ENCODE peak calls at places on chromosomes 6 and 20, in eight cellular contexts. H is gastrocnemius medialis, X is Panc1, M is cardiac muscle cell, C is right lobe of liver, Q is pancreas, N is upper lobe of left lung, W is right atrium auricular region. G is an unnamed sample. For H3K27me3, the result is how much of the 10 kb centered on the place peaks cover.

GRCh38 chr6:14664112-14664592 is 546.6 kb downstream of the CD83 start:
- DNase-seq in N (no peak), H (no peak), C (no peak), Q (no peak), W (no peak), X (no peak), M (no peak), G (peak)

GRCh38 chr20:43409041-43409913 is 48.4 kb upstream of the SRSF6 start:
- DNase-seq in H (no peak), N (no peak), X (peak), W (no peak), C (no peak), M (peak), Q (no peak), G (no peak)

GRCh38 chr6:122109075-122109474 is 290.4 kb upstream of the HSF2 start:
- DNase-seq in Q (no peak), M (no peak), H (no peak), C (no peak), X (no peak), N (no peak), W (no peak), G (no peak)

GRCh38 chr6:78700997-78701396 is 166.4 kb upstream of the IRAK1BP1 start:
- DNase-seq in Q (no peak), X (no peak), M (no peak), C (no peak), W (no peak), N (no peak), H (no peak), G (no peak)

GRCh38 chr6:6758915-6759654 is 170.6 kb downstream of the LY86 start:
- DNase-seq in H (peak), C (peak), Q (peak), W (peak), N (no peak), M (peak), X (no peak), G (no peak)

GRCh38 chr6:52020961-52021570 is 66.3 kb downstream of the PKHD1 start:
- DNase-seq in Q (no peak), X (no peak), C (no peak), N (no peak), M (peak), W (no peak), H (no peak), G (no peak)

GRCh38 chr6:11460837-11461661 is 76.5 kb upstream of the TMEM170B start:
- DNase-seq in M (no peak), Q (no peak), X (no peak), W (no peak), C (no peak), N (no peak), H (no peak), G (peak)

GRCh38 chr6:11538049-11538798 is 675 bp downstream of the TMEM170B start:
- DNase-seq in C (peak), W (no peak), H (peak), N (peak), M (peak), Q (peak), X (no peak), G (peak)

GRCh38 chr20:57394087-57395082 is 3.2 kb downstream of the RBM38 start:
- DNase-seq in M (no peak), N (no peak), Q (peak), X (no peak), C (peak), W (no peak), H (peak), G (no peak)

GRCh38 chr6:80477591-80478370 is 371.3 kb downstream of the BCKDHB start:
- DNase-seq in N (no peak), X (no peak), Q (no peak), H (no peak), C (no peak), M (no peak), W (no peak), G (no peak)

GRCh38 chr6:133202610-133203343 is 38.4 kb upstream of the EYA4 start:
- DNase-seq in C (no peak), W (no peak), X (no peak), H (no peak), N (no peak), Q (no peak), M (peak), G (no peak)

GRCh38 chr6:52595000-52595795 is 18.3 kb upstream of the TRAM2 start:
- DNase-seq in W (peak), Q (no peak), M (peak), X (no peak), H (peak), N (no peak), C (no peak), G (peak)

GRCh38 chr20:19047040-19047950 is 165.1 kb upstream of the SLC24A3 start:
- DNase-seq in H (peak), N (no peak), Q (no peak), X (no peak), W (no peak), C (no peak), M (no peak), G (no peak)

GRCh38 chr20:1308067-1308701 is 20.8 kb downstream of the SDCBP2 start:
- DNase-seq in X (no peak), C (no peak), N (peak), M (no peak), H (no peak), Q (no peak), W (no peak), G (no peak)

GRCh38 chr6:155273438-155273837 is 9.6 kb downstream of the CLDN20 start:
- DNase-seq in N (no peak), H (no peak), X (no peak), W (no peak), Q (no peak), M (peak), C (no peak), G (no peak)

GRCh38 chr20:46215913-46216707 is 92.2 kb downstream of the CDH22 start:
- DNase-seq in M (peak), X (no peak), H (peak), N (no peak), W (peak), C (no peak), Q (no peak), G (no peak)

GRCh38 chr20:37781626-37782025 is 87.8 kb downstream of the CTNNBL1 start:
- DNase-seq in H (peak), N (no peak), M (no peak), X (no peak), Q (no peak), W (no peak), C (no peak), G (no peak)

GRCh38 chr6:136720045-136720760 is 72.1 kb downstream of the MAP3K5 start:
- DNase-seq in Q (no peak), M (no peak), X (no peak), C (no peak), H (no peak), N (no peak), W (no peak), G (peak)

GRCh38 chr6:104711371-104711770 is 148.3 kb downstream of the HACE1 start:
- DNase-seq in H (no peak), C (no peak), Q (no peak), X (peak), W (no peak), N (no peak), M (peak), G (no peak)

GRCh38 chr6:67615796-67616195 is 1019.3 kb upstream of the ADGRB3 start:
- DNase-seq in X (no peak), H (no peak), Q (no peak), C (no peak), N (no peak), M (peak), W (no peak), G (no peak)

GRCh38 chr6:82006027-82006738 is 241.4 kb downstream of the IBTK start:
- DNase-seq in H (no peak), N (no peak), Q (no peak), W (no peak), C (no peak), M (peak), X (no peak), G (peak)

GRCh38 chr6:84166395-84166794 is 61.0 kb downstream of the CEP162 start:
- DNase-seq in H (no peak), C (no peak), Q (no peak), N (no peak), M (no peak), X (no peak), W (no peak), G (no peak)

GRCh38 chr20:38631155-38632022 is 29.8 kb downstream of the ARHGAP40 start:
- DNase-seq in C (no peak), M (peak), X (no peak), H (no peak), W (no peak), Q (no peak), N (no peak), G (no peak)

GRCh38 chr6:131844243-131844841 is 36.5 kb downstream of the ENPP1 start:
- DNase-seq in W (no peak), M (peak), X (peak), C (no peak), N (no peak), Q (no peak), H (no peak), G (no peak)

GRCh38 chr20:60365882-60366281 is 407.7 kb downstream of the CDH26 start:
- DNase-seq in C (no peak), H (no peak), Q (no peak), W (no peak), M (no peak), N (no peak), X (no peak), G (no peak)

GRCh38 chr6:90362273-90362672 is 65.6 kb upstream of the BACH2 start:
- DNase-seq in N (no peak), Q (no peak), W (peak), C (no peak), H (no peak), X (no peak), M (peak), G (no peak)

GRCh38 chr6:7939186-7939863 is 28.7 kb upstream of the TXNDC5 start:
- DNase-seq in N (no peak), Q (no peak), X (no peak), H (no peak), M (peak), W (no peak), C (no peak), G (peak)

GRCh38 chr20:14337400-14338171 is at the start of gene FLRT3:
- DNase-seq in X (peak), Q (peak), N (no peak), W (peak), H (peak), C (peak), M (peak), G (peak)

GRCh38 chr6:170402318-170403040 is 95.9 kb downstream of the FAM120B start:
- DNase-seq in H (no peak), X (no peak), W (no peak), M (no peak), N (no peak), C (no peak), Q (no peak), G (no peak)

GRCh38 chr20:10828221-10828620 is 154.4 kb upstream of the JAG1 start:
- DNase-seq in X (no peak), N (no peak), M (no peak), C (no peak), H (no peak), W (no peak), Q (no peak), G (no peak)

GRCh38 chr20:10823585-10823984 is 149.8 kb upstream of the JAG1 start:
- DNase-seq in Q (no peak), N (no peak), W (no peak), C (no peak), H (no peak), X (no peak), M (no peak), G (no peak)
- TF ChIP-seq CTCF in Q (no peak), N (no peak), W (no peak), C (no peak), H (no peak), X (peak), M (no peak), G (no peak)

GRCh38 chr6:37585523-37585905 is 85.8 kb upstream of the CCDC167 start:
- DNase-seq in X (no peak), N (no peak), W (no peak), C (no peak), H (no peak), Q (no peak), M (no peak), G (no peak)
- H3K27me3 ChIP-seq in X (under half), N (under half), W (under half), C (under half), H (under half), Q (under half), M (under half), G (under half)

DNA sequence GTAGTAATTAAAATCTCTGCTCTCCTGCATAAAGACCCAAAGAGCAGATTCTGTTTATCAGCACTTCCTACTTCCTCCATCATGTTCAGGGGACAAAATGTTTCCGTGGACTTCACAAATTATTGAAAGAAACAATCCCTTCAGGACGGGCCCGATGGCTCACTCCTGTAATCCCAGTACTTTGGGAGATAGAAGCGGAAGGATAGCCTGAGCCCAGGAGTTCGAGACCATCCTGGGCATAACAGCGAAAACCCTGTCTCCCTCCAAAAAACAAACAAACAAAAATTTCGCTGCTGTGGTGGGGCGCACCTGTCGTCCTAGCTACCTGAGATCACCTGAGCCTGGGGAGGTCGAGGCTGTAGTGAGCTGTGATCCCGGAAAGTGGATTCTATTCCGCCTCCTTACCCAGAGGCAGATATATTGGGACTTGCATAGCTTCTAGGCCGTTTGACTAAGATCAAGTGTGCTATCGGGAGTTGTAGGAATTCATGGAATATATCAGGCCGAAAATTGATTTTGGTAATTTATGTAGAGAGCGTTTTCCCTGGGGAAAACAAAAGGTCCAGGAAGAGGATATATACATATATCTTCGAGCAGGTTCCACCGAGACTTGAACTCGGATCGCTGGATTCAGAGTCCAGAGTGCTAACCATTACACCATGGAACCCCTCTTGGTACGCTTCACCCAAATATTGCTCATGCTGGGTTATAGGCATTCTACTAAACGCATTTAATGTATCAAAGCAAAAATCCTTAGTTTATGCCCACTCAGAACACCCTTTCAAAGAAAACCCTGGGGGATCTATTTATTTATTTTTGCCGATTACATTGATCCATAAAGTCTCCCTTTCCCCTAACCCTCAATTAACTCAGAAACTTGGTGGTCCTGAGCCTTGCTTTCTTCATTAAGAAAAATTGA is 74.5 kb upstream of the ZNF184 start:
- DNase-seq in H (no peak), X (no peak), Q (no peak), W (no peak), N (no peak), M (peak), C (no peak), G (no peak)
- H3K4me3 ChIP-seq in H (no peak), X (peak), Q (no peak), W (no peak), N (no peak), M (peak), C (no peak), G (peak)

GRCh38 chr6:149190228-149190831 is 127.2 kb upstream of the TAB2 start:
- DNase-seq in N (no peak), H (no peak), C (peak), X (peak), Q (no peak), M (peak), W (no peak), G (no peak)
- TF ChIP-seq CTCF in N (no peak), H (no peak), C (peak), X (peak), Q (no peak), M (no peak), W (no peak), G (peak)

GRCh38 chr6:31287621-31288020 is 15.7 kb upstream of the HLA-C start:
- DNase-seq in W (no peak), N (no peak), M (no peak), C (no peak), X (no peak), Q (no peak), H (no peak), G (no peak)

GRCh38 chr6:31294056-31294455 is 22.2 kb upstream of the HLA-C start:
- DNase-seq in Q (no peak), W (no peak), M (no peak), N (no peak), C (no peak), H (no peak), X (no peak), G (no peak)

GRCh38 chr6:31293343-31293742 is 21.5 kb upstream of the HLA-C start:
- DNase-seq in N (no peak), H (no peak), W (no peak), M (peak), C (no peak), X (no peak), Q (no peak), G (no peak)
- H3K27me3 ChIP-seq in N (under half), H (under half), W (under half), M (under half), C (under half), X (under half), Q (under half), G (under half)

G was measured in GM06990.